ENCODE peak calls at places on chromosomes 13 and 19, in seven cellular contexts. One of them, this sample, is unnamed.

GRCh38 chr13:77979721-77980377 is 61.2 kb upstream of the EDNRB start:
- DNase-seq in AG09319: no peak
- DNase-seq in thoracic aorta: no peak
- DNase-seq in cardiac fibroblast: peak
- DNase-seq in suprapubic skin: no peak
- DNase-seq in MCF 10A: no peak
- DNase-seq in transverse colon: no peak
- DNase-seq in this sample: no peak

GRCh38 chr19:4393947-4394590 is 6.3 kb downstream of the SH3GL1 start:
- DNase-seq in thoracic aorta: no peak
- DNase-seq in transverse colon: no peak
- DNase-seq in AG09319: no peak
- DNase-seq in suprapubic skin: no peak
- DNase-seq in MCF 10A: no peak
- DNase-seq in cardiac fibroblast: peak
- DNase-seq in this sample: no peak

GRCh38 chr13:30038884-30039283 is 188.5 kb upstream of the UBL3 start:
- DNase-seq in suprapubic skin: no peak
- DNase-seq in thoracic aorta: no peak
- DNase-seq in transverse colon: no peak
- DNase-seq in MCF 10A: no peak
- DNase-seq in cardiac fibroblast: peak
- DNase-seq in AG09319: peak
- DNase-seq in this sample: no peak

GRCh38 chr19:42246143-42246868 is 3.9 kb upstream of the GSK3A start:
- DNase-seq in AG09319: peak
- DNase-seq in cardiac fibroblast: peak
- DNase-seq in suprapubic skin: peak
- DNase-seq in transverse colon: peak
- DNase-seq in MCF 10A: peak
- DNase-seq in thoracic aorta: peak
- DNase-seq in this sample: peak

GRCh38 chr19:31119951-31120690 is 229.1 kb downstream of the TSHZ3 start:
- DNase-seq in transverse colon: no peak
- DNase-seq in suprapubic skin: no peak
- DNase-seq in thoracic aorta: no peak
- DNase-seq in cardiac fibroblast: no peak
- DNase-seq in AG09319: no peak
- DNase-seq in MCF 10A: no peak
- DNase-seq in this sample: no peak

GRCh38 chr13:48232420-48233096 is 448 bp upstream of the ITM2B start:
- DNase-seq in suprapubic skin: peak
- DNase-seq in transverse colon: peak
- DNase-seq in AG09319: no peak
- DNase-seq in MCF 10A: no peak
- DNase-seq in thoracic aorta: no peak
- DNase-seq in cardiac fibroblast: no peak
- DNase-seq in this sample: no peak

GRCh38 chr13:54574791-54575190 is 1546.2 kb downstream of the OLFM4 start:
- DNase-seq in cardiac fibroblast: no peak
- DNase-seq in MCF 10A: peak
- DNase-seq in AG09319: no peak
- DNase-seq in suprapubic skin: no peak
- DNase-seq in transverse colon: no peak
- DNase-seq in thoracic aorta: no peak
- DNase-seq in this sample: no peak

GRCh38 chr19:56927791-56928207 is 87.3 kb upstream of the PEG3 start:
- DNase-seq in thoracic aorta: no peak
- DNase-seq in AG09319: no peak
- DNase-seq in cardiac fibroblast: no peak
- DNase-seq in suprapubic skin: no peak
- DNase-seq in transverse colon: no peak
- DNase-seq in MCF 10A: no peak
- DNase-seq in this sample: no peak

GRCh38 chr13:42794572-42795275 is 13.3 kb downstream of the FAM216B start:
- DNase-seq in cardiac fibroblast: no peak
- DNase-seq in MCF 10A: no peak
- DNase-seq in thoracic aorta: no peak
- DNase-seq in suprapubic skin: no peak
- DNase-seq in transverse colon: no peak
- DNase-seq in AG09319: no peak
- DNase-seq in this sample: no peak

GRCh38 chr13:91747164-91747563 is 348.7 kb downstream of the GPC5 start:
- DNase-seq in transverse colon: no peak
- DNase-seq in MCF 10A: no peak
- DNase-seq in thoracic aorta: no peak
- DNase-seq in cardiac fibroblast: no peak
- DNase-seq in suprapubic skin: no peak
- DNase-seq in AG09319: no peak
- DNase-seq in this sample: no peak

GRCh38 chr19:57249329-57249728 is 8.9 kb downstream of the ZNF805 start:
- DNase-seq in thoracic aorta: no peak
- DNase-seq in suprapubic skin: no peak
- DNase-seq in transverse colon: no peak
- DNase-seq in MCF 10A: no peak
- DNase-seq in cardiac fibroblast: no peak
- DNase-seq in AG09319: no peak
- DNase-seq in this sample: no peak

GRCh38 chr13:113093580-113094409 is 11.8 kb upstream of the F7 start:
- DNase-seq in AG09319: no peak
- DNase-seq in MCF 10A: no peak
- DNase-seq in cardiac fibroblast: no peak
- DNase-seq in transverse colon: no peak
- DNase-seq in thoracic aorta: no peak
- DNase-seq in suprapubic skin: no peak
- DNase-seq in this sample: no peak

GRCh38 chr19:48203227-48203793 is 32.8 kb downstream of the ZSWIM9 start:
- DNase-seq in MCF 10A: no peak
- DNase-seq in cardiac fibroblast: no peak
- DNase-seq in AG09319: no peak
- DNase-seq in thoracic aorta: no peak
- DNase-seq in suprapubic skin: no peak
- DNase-seq in transverse colon: no peak
- DNase-seq in this sample: no peak

GRCh38 chr13:36736119-36736726 is 62.4 kb downstream of the SERTM1 start:
- DNase-seq in transverse colon: peak
- DNase-seq in suprapubic skin: no peak
- DNase-seq in cardiac fibroblast: peak
- DNase-seq in MCF 10A: peak
- DNase-seq in thoracic aorta: no peak
- DNase-seq in AG09319: peak
- DNase-seq in this sample: no peak

GRCh38 chr19:46861691-46862503 is 1.1 kb downstream of the ARHGAP35 start:
- DNase-seq in suprapubic skin: peak
- DNase-seq in MCF 10A: peak
- DNase-seq in cardiac fibroblast: peak
- DNase-seq in AG09319: no peak
- DNase-seq in thoracic aorta: no peak
- DNase-seq in transverse colon: peak
- DNase-seq in this sample: peak

GRCh38 chr19:48836089-48837017 is at the start of gene HSD17B14:
- DNase-seq in cardiac fibroblast: peak
- DNase-seq in thoracic aorta: no peak
- DNase-seq in transverse colon: peak
- DNase-seq in MCF 10A: no peak
- DNase-seq in AG09319: no peak
- DNase-seq in suprapubic skin: peak
- DNase-seq in this sample: peak

GRCh38 chr19:22806418-22806817 is 22.5 kb upstream of the ZNF99 start:
- DNase-seq in suprapubic skin: no peak
- DNase-seq in AG09319: no peak
- DNase-seq in cardiac fibroblast: no peak
- DNase-seq in MCF 10A: no peak
- DNase-seq in transverse colon: no peak
- DNase-seq in thoracic aorta: no peak
- DNase-seq in this sample: no peak

GRCh38 chr13:22761709-22762108 is 419.1 kb upstream of the SGCG start:
- DNase-seq in cardiac fibroblast: no peak
- DNase-seq in suprapubic skin: no peak
- DNase-seq in transverse colon: no peak
- DNase-seq in AG09319: no peak
- DNase-seq in MCF 10A: no peak
- DNase-seq in thoracic aorta: no peak
- DNase-seq in this sample: no peak

GRCh38 chr13:22758245-22758644 is 422.5 kb upstream of the SGCG start:
- DNase-seq in transverse colon: no peak
- DNase-seq in thoracic aorta: no peak
- DNase-seq in MCF 10A: no peak
- DNase-seq in AG09319: no peak
- DNase-seq in cardiac fibroblast: no peak
- DNase-seq in suprapubic skin: no peak
- DNase-seq in this sample: no peak

GRCh38 chr13:22757530-22758120 is 423.2 kb upstream of the SGCG start:
- DNase-seq in AG09319: no peak
- DNase-seq in thoracic aorta: no peak
- DNase-seq in suprapubic skin: no peak
- DNase-seq in MCF 10A: no peak
- DNase-seq in transverse colon: no peak
- DNase-seq in cardiac fibroblast: peak
- DNase-seq in this sample: no peak
- TF ChIP-seq CTCF in AG09319: no peak
- TF ChIP-seq CTCF in thoracic aorta: peak
- TF ChIP-seq CTCF in suprapubic skin: peak
- TF ChIP-seq CTCF in MCF 10A: peak
- TF ChIP-seq CTCF in transverse colon: peak
- TF ChIP-seq CTCF in cardiac fibroblast: no peak
- TF ChIP-seq CTCF in this sample: peak

GRCh38 chr13:98141938-98142426 is 912 bp upstream of the FARP1 start:
- DNase-seq in cardiac fibroblast: no peak
- DNase-seq in thoracic aorta: no peak
- DNase-seq in transverse colon: peak
- DNase-seq in MCF 10A: no peak
- DNase-seq in suprapubic skin: no peak
- DNase-seq in AG09319: no peak
- DNase-seq in this sample: no peak

GRCh38 chr13:98143157-98143553 is 261 bp downstream of the FARP1 start:
- DNase-seq in suprapubic skin: no peak
- DNase-seq in cardiac fibroblast: no peak
- DNase-seq in AG09319: no peak
- DNase-seq in thoracic aorta: no peak
- DNase-seq in MCF 10A: no peak
- DNase-seq in transverse colon: no peak
- DNase-seq in this sample: peak

GRCh38 chr13:98143601-98144500 is 957 bp downstream of the FARP1 start:
- DNase-seq in suprapubic skin: no peak
- DNase-seq in transverse colon: peak
- DNase-seq in thoracic aorta: no peak
- DNase-seq in cardiac fibroblast: peak
- DNase-seq in AG09319: no peak
- DNase-seq in MCF 10A: peak
- DNase-seq in this sample: peak

GRCh38 chr13:98142427-98143156 is at the start of gene FARP1:
- DNase-seq in thoracic aorta: no peak
- DNase-seq in MCF 10A: peak
- DNase-seq in cardiac fibroblast: peak
- DNase-seq in transverse colon: peak
- DNase-seq in suprapubic skin: peak
- DNase-seq in AG09319: peak
- DNase-seq in this sample: peak

GRCh38 chr13:98144501-98145350 is 1.8 kb downstream of the FARP1 start:
- DNase-seq in thoracic aorta: no peak
- DNase-seq in cardiac fibroblast: peak
- DNase-seq in suprapubic skin: no peak
- DNase-seq in AG09319: no peak
- DNase-seq in transverse colon: no peak
- DNase-seq in MCF 10A: peak
- DNase-seq in this sample: no peak
- TF ChIP-seq CTCF in thoracic aorta: no peak
- TF ChIP-seq CTCF in cardiac fibroblast: peak
- TF ChIP-seq CTCF in suprapubic skin: no peak
- TF ChIP-seq CTCF in AG09319: peak
- TF ChIP-seq CTCF in transverse colon: no peak
- TF ChIP-seq CTCF in MCF 10A: no peak
- TF ChIP-seq CTCF in this sample: peak

GRCh38 chr13:21176195-21176981 is at the start of the genes MRPL57 and SKA3:
- DNase-seq in AG09319: peak
- DNase-seq in thoracic aorta: peak
- DNase-seq in MCF 10A: peak
- DNase-seq in transverse colon: peak
- DNase-seq in cardiac fibroblast: peak
- DNase-seq in suprapubic skin: peak
- DNase-seq in this sample: peak
- TF ChIP-seq CTCF in AG09319: no peak
- TF ChIP-seq CTCF in thoracic aorta: no peak
- TF ChIP-seq CTCF in MCF 10A: no peak
- TF ChIP-seq CTCF in transverse colon: peak
- TF ChIP-seq CTCF in cardiac fibroblast: peak
- TF ChIP-seq CTCF in suprapubic skin: no peak
- TF ChIP-seq CTCF in this sample: no peak

GRCh38 chr13:51590231-51590630 is 6.0 kb downstream of the WDFY2 start:
- DNase-seq in MCF 10A: no peak
- DNase-seq in cardiac fibroblast: no peak
- DNase-seq in thoracic aorta: no peak
- DNase-seq in AG09319: no peak
- DNase-seq in transverse colon: no peak
- DNase-seq in suprapubic skin: no peak
- DNase-seq in this sample: no peak

GRCh38 chr13:51588406-51588949 is 4.2 kb downstream of the WDFY2 start:
- DNase-seq in transverse colon: no peak
- DNase-seq in suprapubic skin: no peak
- DNase-seq in AG09319: no peak
- DNase-seq in cardiac fibroblast: no peak
- DNase-seq in thoracic aorta: no peak
- DNase-seq in MCF 10A: no peak
- DNase-seq in this sample: no peak

GRCh38 chr13:51589793-51590192 is 5.5 kb downstream of the WDFY2 start:
- DNase-seq in cardiac fibroblast: no peak
- DNase-seq in AG09319: no peak
- DNase-seq in transverse colon: no peak
- DNase-seq in suprapubic skin: no peak
- DNase-seq in thoracic aorta: no peak
- DNase-seq in MCF 10A: no peak
- DNase-seq in this sample: no peak

GRCh38 chr13:51594432-51594831 is 10.2 kb downstream of the WDFY2 start:
- DNase-seq in suprapubic skin: no peak
- DNase-seq in transverse colon: no peak
- DNase-seq in thoracic aorta: no peak
- DNase-seq in MCF 10A: no peak
- DNase-seq in cardiac fibroblast: no peak
- DNase-seq in AG09319: no peak
- DNase-seq in this sample: no peak

DNA sequence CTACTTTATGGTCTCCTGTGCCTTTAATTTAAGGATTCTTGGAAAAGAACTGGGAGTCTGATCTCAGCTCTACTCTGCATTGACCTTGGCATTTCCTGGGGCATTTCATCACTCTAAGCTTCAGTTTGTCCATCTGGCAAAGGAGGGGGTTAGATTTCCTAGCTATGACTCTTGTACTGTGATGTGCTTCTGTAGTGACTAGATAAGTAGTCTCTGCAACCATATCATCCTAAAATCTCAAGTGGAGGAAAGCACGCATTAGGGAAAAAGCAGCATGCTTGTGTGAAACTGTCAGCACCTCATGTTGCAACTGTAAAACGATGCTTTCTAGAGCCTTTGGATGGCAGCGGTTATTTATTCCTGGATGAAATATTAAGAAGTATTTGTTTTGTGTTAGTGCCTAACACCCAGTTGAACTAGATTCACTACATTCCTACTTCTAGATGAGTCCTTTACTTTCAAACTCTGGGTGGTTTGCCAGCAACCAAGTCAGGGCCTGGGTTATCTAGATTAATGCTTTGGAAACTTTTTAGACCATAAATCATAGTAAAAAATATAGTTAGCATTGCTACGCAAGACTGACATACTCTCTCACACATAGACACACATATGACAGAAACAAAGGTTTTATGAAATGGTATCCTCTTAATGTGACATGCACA is 6.8 kb downstream of the WDFY2 start:
- DNase-seq in transverse colon: no peak
- DNase-seq in MCF 10A: peak
- DNase-seq in cardiac fibroblast: peak
- DNase-seq in AG09319: peak
- DNase-seq in thoracic aorta: no peak
- DNase-seq in suprapubic skin: no peak
- DNase-seq in this sample: no peak
- TF ChIP-seq CTCF in transverse colon: no peak
- TF ChIP-seq CTCF in MCF 10A: no peak
- TF ChIP-seq CTCF in cardiac fibroblast: no peak
- TF ChIP-seq CTCF in AG09319: no peak
- TF ChIP-seq CTCF in thoracic aorta: no peak
- TF ChIP-seq CTCF in suprapubic skin: no peak
- TF ChIP-seq CTCF in this sample: no peak

This sample was measured in upper lobe of right lung.